ENCODE peak calls at places on chromosomes 6 and 20, in six cellular contexts. N is epithelial cell of esophagus, M is lower leg skin, Y is SK-N-SH, E is heart left ventricle, X is lung. U is an unnamed sample.
A peak's percentile ranks its signal among the peaks of the same experiment; 100 is the strongest.

GRCh38 chr6:128822271-128822670 is 60.7 kb upstream of the LAMA2 start:
- DNase-seq in E (no peak), X (no peak), Y (no peak), M (no peak), N (no peak), U (peak; percentile 24)

GRCh38 chr6:47083586-47084047 is 41.5 kb upstream of the ADGRF1 start:
- DNase-seq in X (peak; percentile 88), M (peak; percentile 90), N (peak; percentile 69), Y (peak; percentile 73), E (peak; percentile 88), U (peak; percentile 91)

GRCh38 chr20:63750807-63751470 is 11.4 kb downstream of the SLC2A4RG start:
- DNase-seq in X (no peak), M (no peak), N (no peak), Y (peak; percentile 40), E (no peak), U (no peak)

GRCh38 chr6:155084431-155085123 is 89.5 kb downstream of the TIAM2 start:
- DNase-seq in E (no peak), M (no peak), N (peak; percentile 17), X (no peak), Y (no peak), U (peak; percentile 68)

GRCh38 chr6:45718901-45719300 is 296.8 kb downstream of the CLIC5 start:
- DNase-seq in X (no peak), N (no peak), M (no peak), E (no peak), Y (no peak), U (peak; percentile 44)

GRCh38 chr6:157436200-157436943 is 55.4 kb downstream of the ZDHHC14 start:
- DNase-seq in Y (no peak), E (no peak), N (no peak), X (no peak), M (no peak), U (peak; percentile 23)

GRCh38 chr20:43925215-43925614 is 10.6 kb downstream of the TOX2 start:
- DNase-seq in Y (no peak), X (no peak), M (no peak), E (no peak), N (no peak), U (peak; percentile 22)

GRCh38 chr6:42049116-42049809 is 1.1 kb upstream of the TAF8 start:
- DNase-seq in X (peak; percentile 31), Y (no peak), M (no peak), N (no peak), E (no peak), U (no peak)

GRCh38 chr20:20334489-20334888 is 33.4 kb upstream of the INSM1 start:
- DNase-seq in N (no peak), Y (no peak), X (no peak), M (no peak), E (no peak), U (no peak)

GRCh38 chr6:126886106-126886505 is 232.4 kb upstream of the RSPO3 start:
- DNase-seq in Y (no peak), X (no peak), N (no peak), M (no peak), E (no peak), U (peak; percentile 13)

GRCh38 chr6:130852844-130853554 is 25.8 kb downstream of the SMLR1 start:
- DNase-seq in E (no peak), N (no peak), Y (no peak), M (no peak), X (no peak), U (no peak)

GRCh38 chr20:47868744-47869143 is 83.5 kb upstream of the SULF2 start:
- DNase-seq in E (no peak), Y (no peak), N (no peak), X (no peak), M (no peak), U (no peak)

GRCh38 chr6:139531716-139532115 is 157.3 kb upstream of the CITED2 start:
- DNase-seq in M (no peak), N (no peak), X (no peak), E (no peak), Y (no peak), U (peak; percentile 66)

GRCh38 chr6:139533166-139533565 is 158.7 kb upstream of the CITED2 start:
- DNase-seq in Y (no peak), X (no peak), E (no peak), N (no peak), M (no peak), U (peak; percentile 32)

GRCh38 chr6:139533573-139534471 is 159.4 kb upstream of the CITED2 start:
- DNase-seq in E (no peak), M (no peak), Y (no peak), N (peak; percentile 70), X (peak; percentile 49), U (peak; percentile 84)

GRCh38 chr6:139536751-139537617 is 162.5 kb upstream of the CITED2 start:
- DNase-seq in N (no peak), E (no peak), Y (no peak), X (no peak), M (no peak), U (no peak)

GRCh38 chr6:139534472-139535115 is 160.1 kb upstream of the CITED2 start:
- DNase-seq in E (no peak), M (no peak), N (no peak), Y (no peak), X (no peak), U (no peak)
- H3K4me3 ChIP-seq in E (no peak overlapping the region), M (no peak overlapping the region), N (peak overlapping the region; percentile 1), Y (no peak overlapping the region), X (no peak overlapping the region), U (no peak overlapping the region)

GRCh38 chr6:28683945-28684538 is 158.4 kb downstream of the GPX5 start:
- DNase-seq in X (no peak), M (no peak), E (no peak), N (peak; percentile 70), Y (peak; percentile 52), U (peak; percentile 60)
- TF ChIP-seq CTCF in X (peak; percentile 19), M (no peak), E (no peak), N (peak; percentile 64), Y (peak; percentile 74), U (peak; percentile 45)

DNA sequence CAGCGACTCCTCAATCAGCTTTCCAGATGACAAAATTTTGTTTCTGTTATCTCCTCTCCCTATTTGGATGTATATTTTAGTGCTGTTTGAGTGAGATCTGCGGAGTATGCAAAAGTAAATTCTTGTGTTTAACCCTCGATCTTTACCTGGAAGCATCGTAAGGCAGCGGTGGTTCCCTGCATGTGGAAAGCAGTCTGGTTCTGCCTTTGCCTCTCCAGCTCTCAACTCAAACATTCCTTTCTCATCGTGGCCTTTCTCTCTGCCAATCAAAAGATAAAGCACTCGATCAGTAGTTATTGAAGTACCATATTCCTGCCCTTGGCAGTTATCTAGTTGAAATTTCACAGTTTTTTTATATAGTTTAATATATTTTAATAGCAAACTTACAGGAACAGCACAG is 44.0 kb upstream of the BTN3A2 start:
- DNase-seq in E (no peak), Y (no peak), N (no peak), X (no peak), M (no peak), U (peak; percentile 9)
- H3K4me3 ChIP-seq in E (no peak overlapping the region), Y (no peak overlapping the region), N (no peak overlapping the region), X (no peak overlapping the region), M (no peak overlapping the region), U (no peak overlapping the region)

GRCh38 chr20:25669826-25670422 is 26.7 kb downstream of the ZNF337 start:
- DNase-seq in X (no peak), M (no peak), N (peak; percentile 95), E (no peak), Y (peak; percentile 30), U (peak; percentile 75)
- TF ChIP-seq CTCF in X (no peak), M (no peak), N (no peak), E (no peak), Y (peak; percentile 26), U (peak; percentile 3)

GRCh38 chr6:53148684-53149083 is at the start of gene GCM1:
- DNase-seq in E (no peak), Y (no peak), N (no peak), M (no peak), X (no peak), U (no peak)

GRCh38 chr6:53152576-53152975 is 3.9 kb upstream of the GCM1 start:
- DNase-seq in Y (no peak), X (no peak), M (no peak), N (no peak), E (no peak), U (no peak)

GRCh38 chr6:53154071-53154470 is 5.4 kb upstream of the GCM1 start:
- DNase-seq in Y (no peak), M (no peak), X (no peak), E (no peak), N (no peak), U (no peak)

GRCh38 chr6:53154794-53155193 is 6.2 kb upstream of the GCM1 start:
- DNase-seq in E (no peak), X (no peak), N (no peak), Y (no peak), M (no peak), U (no peak)

DNA sequence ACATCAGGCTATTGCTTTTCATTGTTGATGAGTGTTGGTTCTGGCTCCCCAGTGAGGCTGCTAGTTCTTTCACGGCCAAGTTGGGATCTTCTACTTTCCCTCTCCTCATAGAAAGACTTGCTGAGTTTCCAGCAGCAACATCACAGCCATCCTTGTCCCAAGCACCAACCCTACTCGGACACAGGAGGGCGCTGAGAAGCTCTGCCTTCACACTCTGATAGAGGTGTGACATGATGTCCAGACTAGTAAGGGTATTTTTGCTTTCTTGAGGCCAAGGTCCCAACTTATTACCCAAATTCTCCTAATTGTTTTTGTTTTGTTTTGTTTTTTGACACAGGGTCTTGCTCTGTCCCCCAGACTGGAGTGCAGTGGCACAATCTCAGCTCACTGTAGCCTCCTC is 3.0 kb upstream of the GCM1 start:
- DNase-seq in Y (no peak), M (no peak), E (no peak), N (peak; percentile 37), X (no peak), U (no peak)
- H3K4me3 ChIP-seq in Y (no peak overlapping the region), M (no peak overlapping the region), E (no peak overlapping the region), N (no peak overlapping the region), X (no peak overlapping the region), U (no peak overlapping the region)

DNA sequence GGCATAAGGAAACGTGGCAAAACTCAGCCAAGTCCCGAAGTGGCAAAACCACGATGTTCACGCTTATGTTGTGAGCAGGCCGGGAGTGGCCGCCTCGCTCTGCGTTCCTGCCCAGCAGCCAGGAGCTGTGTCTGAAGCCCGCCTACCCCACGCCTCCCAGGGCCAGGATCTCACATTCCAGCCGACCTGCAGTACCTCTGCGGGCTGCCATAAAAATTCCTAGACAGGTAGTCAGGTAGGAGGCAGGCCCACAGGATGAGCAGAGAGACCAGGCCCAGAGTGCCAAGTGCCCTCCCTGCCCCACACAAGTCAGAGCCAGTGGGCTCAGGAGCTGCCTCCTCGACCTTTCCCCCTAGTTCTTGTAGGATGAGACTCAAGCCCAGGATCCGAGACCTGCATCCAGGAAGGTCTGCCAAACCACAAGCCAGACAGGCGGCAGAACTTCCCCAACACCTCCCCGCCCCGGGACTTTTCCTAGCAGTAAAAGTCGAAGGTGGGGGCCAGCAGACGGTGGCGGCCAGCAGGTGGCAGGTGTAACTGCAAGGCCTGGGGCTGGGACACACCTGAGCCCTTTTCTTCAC is 16.7 kb downstream of the PMEPA1 start:
- DNase-seq in Y (no peak), X (no peak), N (peak; percentile 97), M (no peak), E (no peak), U (no peak)
- TF ChIP-seq CTCF in Y (no peak), X (no peak), N (peak; percentile 54), M (no peak), E (no peak), U (no peak)